ENCODE peak calls at places on chromosomes 6 and 20, in eight cellular contexts. V is cardiac fibroblast; G is stimulated activated CD4-positive, alpha-beta T cell treated with anti-CD3 and anti-CD28 coated beads, Interleukin-1b, Interleukin-23, amount 100 ng/mL, for 48 hours; P is CD4-positive, CD25-positive, alpha-beta regulatory T cell; K is SIG-M5; U is RKO; H is nucleus accumbens; R is iris pigment epithelial cell. C is an unnamed sample.

GRCh38 chr20:34262488-34263288 is 21.5 kb downstream of the ASIP start:
- DNase-seq in V (peak), G (no peak), P (peak), K (peak), U (no peak), H (no peak), R (peak), C (no peak)

GRCh38 chr6:19697744-19698290 is 139.4 kb upstream of the ID4 start:
- DNase-seq in V (peak), G (no peak), P (no peak), K (no peak), U (peak), H (no peak), R (peak), C (no peak)

GRCh38 chr6:6564154-6564553 is 24.4 kb upstream of the LY86 start:
- DNase-seq in V (no peak), G (peak), P (no peak), K (no peak), U (no peak), H (no peak), R (no peak), C (no peak)

GRCh38 chr20:54133434-54134427 is 40.1 kb downstream of the CYP24A1 start:
- DNase-seq in V (peak), G (no peak), P (no peak), K (no peak), U (no peak), H (no peak), R (no peak), C (no peak)

GRCh38 chr6:145110109-145110508 is 625.2 kb downstream of the EPM2A start:
- DNase-seq in V (no peak), G (no peak), P (no peak), K (no peak), U (no peak), H (no peak), R (no peak), C (no peak)

GRCh38 chr20:61436674-61437279 is 184.7 kb downstream of the CDH4 start:
- DNase-seq in V (peak), G (no peak), P (no peak), K (no peak), U (no peak), H (no peak), R (peak), C (no peak)

GRCh38 chr20:32465092-32465900 is 107.2 kb downstream of the ASXL1 start:
- DNase-seq in V (peak), G (no peak), P (no peak), K (no peak), U (no peak), H (no peak), R (peak), C (no peak)

GRCh38 chr6:64074981-64075380 is 439.4 kb downstream of the PHF3 start:
- DNase-seq in V (no peak), G (no peak), P (no peak), K (no peak), U (no peak), H (no peak), R (no peak), C (no peak)

GRCh38 chr6:119612871-119613515 is 263.4 kb upstream of the MAN1A1 start:
- DNase-seq in V (no peak), G (no peak), P (no peak), K (no peak), U (no peak), H (no peak), R (peak), C (peak)

GRCh38 chr20:47792021-47792618 is 6.8 kb upstream of the SULF2 start:
- DNase-seq in V (peak), G (no peak), P (no peak), K (no peak), U (peak), H (no peak), R (peak), C (no peak)

GRCh38 chr6:17700421-17701416 is 6.0 kb downstream of the NUP153 start:
- DNase-seq in V (no peak), G (no peak), P (no peak), K (no peak), U (no peak), H (no peak), R (no peak), C (no peak)

GRCh38 chr6:49541210-49541724 is 9.2 kb upstream of the C6orf141 start:
- DNase-seq in V (peak), G (no peak), P (no peak), K (no peak), U (peak), H (no peak), R (peak), C (no peak)